ENCODE peak calls at places on chromosomes 2 and 18, in ten cellular contexts. I, C, A, N, O, Z, V, J, H and E are unnamed samples.

GRCh38 chr18:54232485-54233227 is 8.2 kb upstream of the MBD2 start:
- DNase-seq in I (peak), C (no peak), A (no peak), N (no peak), O (no peak), Z (no peak), V (no peak), J (no peak), H (no peak), E (no peak)

GRCh38 chr2:126749537-126749936 is 93.6 kb downstream of the GYPC start:
- DNase-seq in I (peak), C (no peak), A (no peak), N (no peak), O (no peak), Z (peak), V (no peak), J (no peak), H (no peak), E (no peak)

GRCh38 chr2:223929575-223930001 is 15.5 kb downstream of the WDFY1 start:
- DNase-seq in I (no peak), C (no peak), A (no peak), N (no peak), O (peak), Z (no peak), V (no peak), J (no peak), H (no peak), E (no peak)

GRCh38 chr18:6751207-6751606 is 21.7 kb downstream of the ARHGAP28 start:
- DNase-seq in I (peak), C (no peak), A (no peak), N (no peak), O (no peak), Z (no peak), V (no peak), J (no peak), H (no peak), E (no peak)

GRCh38 chr2:160109939-160110673 is 47.7 kb upstream of the PLA2R1 start:
- DNase-seq in I (peak), C (peak), A (peak), N (peak), O (peak), Z (peak), V (peak), J (peak), H (peak), E (peak)

GRCh38 chr2:62672601-62673000 is 32.9 kb upstream of the EHBP1 start:
- DNase-seq in I (no peak), C (no peak), A (no peak), N (peak), O (no peak), Z (peak), V (no peak), J (no peak), H (no peak), E (no peak)

GRCh38 chr18:9861933-9862332 is 23.8 kb upstream of the TXNDC2 start:
- DNase-seq in I (no peak), C (no peak), A (no peak), N (no peak), O (no peak), Z (no peak), V (no peak), J (no peak), H (no peak), E (no peak)

GRCh38 chr2:74514368-74515270 is at the start of gene TLX2:
- DNase-seq in I (peak), C (no peak), A (no peak), N (no peak), O (no peak), Z (peak), V (no peak), J (no peak), H (no peak), E (no peak)

GRCh38 chr2:18436408-18437077 is 123.9 kb downstream of the RDH14 start:
- DNase-seq in I (no peak), C (no peak), A (no peak), N (no peak), O (peak), Z (no peak), V (no peak), J (no peak), H (no peak), E (no peak)

GRCh38 chr2:180622122-180622918 is 358.1 kb upstream of the UBE2E3 start:
- DNase-seq in I (no peak), C (no peak), A (no peak), N (no peak), O (peak), Z (peak), V (no peak), J (no peak), H (no peak), E (no peak)

GRCh38 chr18:1455605-1456004 is 550.9 kb downstream of the ADCYAP1 start:
- DNase-seq in I (no peak), C (no peak), A (no peak), N (no peak), O (no peak), Z (no peak), V (no peak), J (no peak), H (no peak), E (no peak)

GRCh38 chr2:12296915-12297314 is 419.8 kb upstream of the TRIB2 start:
- DNase-seq in I (no peak), C (no peak), A (no peak), N (no peak), O (no peak), Z (no peak), V (no peak), J (no peak), H (no peak), E (no peak)

GRCh38 chr2:62197609-62198236 is 1.8 kb downstream of the B3GNT2 start:
- DNase-seq in I (peak), C (no peak), A (no peak), N (peak), O (peak), Z (peak), V (no peak), J (no peak), H (peak), E (no peak)

GRCh38 chr2:73185965-73186364 is 16.4 kb upstream of the NOTO start:
- DNase-seq in I (no peak), C (no peak), A (no peak), N (no peak), O (no peak), Z (no peak), V (no peak), J (no peak), H (no peak), E (no peak)

GRCh38 chr2:174776223-174776622 is 12.0 kb upstream of the CHRNA1 start:
- DNase-seq in I (no peak), C (no peak), A (no peak), N (no peak), O (no peak), Z (no peak), V (no peak), J (no peak), H (no peak), E (no peak)

GRCh38 chr18:30142870-30143269 is 899.7 kb downstream of the DSC3 start:
- DNase-seq in I (no peak), C (no peak), A (no peak), N (no peak), O (no peak), Z (no peak), V (no peak), J (no peak), H (no peak), E (no peak)

GRCh38 chr2:36322108-36322507 is 33.5 kb upstream of the CRIM1 start:
- DNase-seq in I (peak), C (no peak), A (no peak), N (peak), O (no peak), Z (peak), V (no peak), J (no peak), H (no peak), E (no peak)

GRCh38 chr2:234989183-234989701 is 37.4 kb downstream of the SH3BP4 start:
- DNase-seq in I (peak), C (no peak), A (no peak), N (no peak), O (no peak), Z (peak), V (no peak), J (no peak), H (peak), E (peak)

GRCh38 chr2:169260846-169261245 is 101.5 kb downstream of the LRP2 start:
- DNase-seq in I (no peak), C (no peak), A (no peak), N (no peak), O (no peak), Z (no peak), V (no peak), J (no peak), H (no peak), E (no peak)

GRCh38 chr2:105718846-105719432 is 25.8 kb upstream of the NCK2 start:
- DNase-seq in I (no peak), C (no peak), A (no peak), N (no peak), O (peak), Z (no peak), V (no peak), J (no peak), H (no peak), E (no peak)

GRCh38 chr18:56919190-56919589 is 227.7 kb upstream of the BOD1L2 start:
- DNase-seq in I (peak), C (no peak), A (no peak), N (no peak), O (no peak), Z (no peak), V (no peak), J (no peak), H (no peak), E (no peak)

GRCh38 chr2:112032615-112033457 is 22.2 kb upstream of the TMEM87B start:
- DNase-seq in I (peak), C (no peak), A (no peak), N (no peak), O (peak), Z (peak), V (no peak), J (no peak), H (no peak), E (no peak)

GRCh38 chr18:35786359-35787042 is 186.0 kb upstream of the RMP24 start:
- DNase-seq in I (no peak), C (no peak), A (no peak), N (no peak), O (no peak), Z (no peak), V (no peak), J (no peak), H (no peak), E (no peak)

GRCh38 chr2:191352536-191352935 is 107.3 kb downstream of the MYO1B start:
- DNase-seq in I (peak), C (no peak), A (no peak), N (no peak), O (no peak), Z (peak), V (no peak), J (no peak), H (no peak), E (no peak)

GRCh38 chr2:108925286-108925685 is 63.7 kb downstream of the EDAR start:
- DNase-seq in I (no peak), C (no peak), A (no peak), N (no peak), O (no peak), Z (no peak), V (no peak), J (no peak), H (no peak), E (no peak)

GRCh38 chr2:103868394-103868793 is 985.5 kb upstream of the POU3F3 start:
- DNase-seq in I (no peak), C (no peak), A (no peak), N (no peak), O (no peak), Z (no peak), V (no peak), J (no peak), H (no peak), E (no peak)

GRCh38 chr18:40789286-40789685 is 1165.7 kb upstream of the PIK3C3 start:
- DNase-seq in I (no peak), C (no peak), A (no peak), N (no peak), O (no peak), Z (no peak), V (no peak), J (no peak), H (no peak), E (no peak)

GRCh38 chr2:61214171-61214570 is 52.2 kb downstream of the C2orf74 start:
- DNase-seq in I (no peak), C (no peak), A (no peak), N (no peak), O (no peak), Z (no peak), V (no peak), J (no peak), H (no peak), E (no peak)

GRCh38 chr18:63025251-63025710 is 294.3 kb downstream of the BCL2 start:
- DNase-seq in I (peak), C (no peak), A (no peak), N (peak), O (peak), Z (no peak), V (no peak), J (no peak), H (no peak), E (peak)

GRCh38 chr2:188701836-188702235 is 272.3 kb upstream of the COL3A1 start:
- DNase-seq in I (no peak), C (no peak), A (no peak), N (no peak), O (no peak), Z (peak), V (no peak), J (no peak), H (no peak), E (no peak)

GRCh38 chr2:232321156-232321816 is 57.3 kb upstream of the ALPP start:
- DNase-seq in I (no peak), C (peak), A (no peak), N (no peak), O (no peak), Z (no peak), V (peak), J (no peak), H (no peak), E (no peak)